ENCODE peak calls at places on chromosomes 13 and 19, in four cellular contexts. Y is H1; L is Panc1; E is CD4-positive, CD25-positive, alpha-beta regulatory T cell. T is an unnamed sample.
A peak's percentile ranks its signal among the peaks of the same experiment; 100 is the strongest.

GRCh38 chr19:42282036-42282762 is 13.1 kb downstream of the CIC start:
- DNase-seq in L (no peak), E (no peak), Y (no peak), T (no peak)

GRCh38 chr13:106401081-106401480 is 134.4 kb downstream of the EFNB2 start:
- DNase-seq in L (no peak), Y (no peak), E (no peak), T (no peak)

GRCh38 chr13:111845621-111846351 is 221.2 kb upstream of the SOX1 start:
- DNase-seq in E (no peak), L (no peak), Y (peak; percentile 64), T (peak; percentile 54)

GRCh38 chr19:11198175-11198534 is 810 bp upstream of the KANK2 start:
- DNase-seq in Y (no peak), E (no peak), L (no peak), T (no peak)

GRCh38 chr13:101556676-101557121 is 104.2 kb downstream of the ITGBL1 start:
- DNase-seq in Y (no peak), L (no peak), E (no peak), T (no peak)

GRCh38 chr19:49761625-49762311 is 1.3 kb downstream of the TSKS start:
- DNase-seq in L (no peak), E (peak; percentile 46), Y (no peak), T (no peak)

GRCh38 chr13:98442391-98443230 is 134.3 kb downstream of the STK24 start:
- DNase-seq in Y (no peak), E (no peak), L (no peak), T (no peak)

GRCh38 chr19:29668746-29669609 is 3.7 kb downstream of the PLEKHF1 start:
- DNase-seq in E (no peak), L (no peak), Y (no peak), T (no peak)

GRCh38 chr13:41056194-41056593 is 5.1 kb upstream of the WBP4 start:
- DNase-seq in E (no peak), Y (no peak), L (no peak), T (no peak)

GRCh38 chr19:45883586-45883880 is 2.4 kb downstream of the IRF2BP1 start:
- DNase-seq in E (no peak), Y (no peak), L (no peak), T (no peak)

GRCh38 chr13:27661017-27661416 is 39.3 kb downstream of the POLR1D start:
- DNase-seq in E (no peak), Y (no peak), L (no peak), T (no peak)

GRCh38 chr19:30090476-30090875 is 148.4 kb downstream of the URI1 start:
- DNase-seq in Y (no peak), L (no peak), E (no peak), T (no peak)

GRCh38 chr13:49669735-49670309 is 21.5 kb downstream of the EBPL start:
- DNase-seq in L (peak; percentile 67), Y (no peak), E (peak; percentile 45), T (no peak)

GRCh38 chr13:48773531-48774275 is 120.0 kb downstream of the CYSLTR2 start:
- DNase-seq in Y (no peak), E (no peak), L (no peak), T (no peak)

GRCh38 chr13:85462792-85463425 is 336.3 kb downstream of the SLITRK6 start:
- DNase-seq in Y (no peak), L (no peak), E (no peak), T (no peak)

GRCh38 chr19:8261881-8262280 is 46.3 kb downstream of the CD320 start:
- DNase-seq in Y (no peak), L (no peak), E (no peak), T (no peak)

GRCh38 chr19:56732974-56733373 is 61.4 kb upstream of the ZNF835 start:
- DNase-seq in E (no peak), L (no peak), Y (no peak), T (no peak)

GRCh38 chr19:16518061-16518460 is 21.9 kb downstream of the C19orf44 start:
- DNase-seq in L (no peak), E (no peak), Y (no peak), T (no peak)

GRCh38 chr13:33274264-33274663 is 11.3 kb downstream of the STARD13 start:
- DNase-seq in Y (no peak), E (no peak), L (no peak), T (no peak)

GRCh38 chr19:49390978-49391304 is 2.9 kb downstream of the KASH5 start:
- DNase-seq in L (no peak), Y (no peak), E (no peak), T (no peak)

DNA sequence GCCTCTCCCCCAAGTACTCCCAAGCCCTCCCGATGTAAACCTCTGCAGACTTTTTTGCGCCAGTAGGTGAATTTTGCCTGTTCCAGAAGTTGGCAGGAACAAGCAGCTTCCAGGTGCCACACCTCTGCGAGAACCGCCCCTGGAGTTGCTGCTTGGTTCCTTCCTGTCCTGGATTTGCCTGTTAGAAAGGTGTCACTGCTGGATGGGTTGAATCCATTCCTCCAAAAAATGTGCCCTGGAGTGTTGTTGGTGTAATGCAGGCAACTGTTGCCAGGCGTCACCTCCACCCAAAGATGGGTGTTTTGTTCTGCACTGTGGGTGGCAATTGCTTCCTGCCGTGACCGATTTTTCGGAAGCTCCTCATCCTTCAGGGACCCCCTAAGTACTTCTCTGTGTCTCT is 5.7 kb downstream of the PGPEP1 start:
- DNase-seq in Y (no peak), L (no peak), E (no peak), T (no peak)
- H3K27ac ChIP-seq in Y (no peak overlapping the region), L (no peak overlapping the region), E (no peak overlapping the region), T (no peak overlapping the region)

DNA sequence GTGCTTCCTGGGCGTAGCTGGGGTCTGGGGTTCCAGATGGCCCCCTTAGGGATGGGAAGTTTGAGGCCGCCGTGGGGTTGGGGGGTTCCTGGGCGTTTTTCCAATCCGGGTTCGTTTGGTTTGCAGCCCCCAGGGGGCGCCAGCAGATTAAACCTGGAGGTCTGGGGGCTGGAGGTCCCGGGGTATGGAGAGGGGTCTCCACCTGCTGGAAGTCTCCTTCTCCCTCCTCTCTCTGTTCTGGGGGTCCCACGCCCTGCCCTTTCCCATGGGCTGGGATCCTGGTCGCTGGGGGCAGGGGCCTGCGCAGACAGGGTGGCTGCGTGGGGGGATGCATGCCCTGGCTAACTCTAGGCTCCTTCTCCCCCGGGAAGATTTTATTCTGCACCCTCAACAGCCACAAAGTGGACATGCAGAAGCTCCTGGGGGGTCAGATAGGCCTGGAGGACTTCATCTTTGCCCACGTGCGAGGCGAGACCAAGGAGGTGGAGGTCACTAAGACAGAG is 897 bp downstream of the GIPC3 start:
- DNase-seq in L (no peak), E (no peak), Y (no peak), T (no peak)
- H3K4me1 ChIP-seq in L (no peaks in the 10 kb centered on the region), E (peaks cover 10% of the 10 kb centered on the region), Y (no peaks in the 10 kb centered on the region), T (no peaks in the 10 kb centered on the region)

DNA sequence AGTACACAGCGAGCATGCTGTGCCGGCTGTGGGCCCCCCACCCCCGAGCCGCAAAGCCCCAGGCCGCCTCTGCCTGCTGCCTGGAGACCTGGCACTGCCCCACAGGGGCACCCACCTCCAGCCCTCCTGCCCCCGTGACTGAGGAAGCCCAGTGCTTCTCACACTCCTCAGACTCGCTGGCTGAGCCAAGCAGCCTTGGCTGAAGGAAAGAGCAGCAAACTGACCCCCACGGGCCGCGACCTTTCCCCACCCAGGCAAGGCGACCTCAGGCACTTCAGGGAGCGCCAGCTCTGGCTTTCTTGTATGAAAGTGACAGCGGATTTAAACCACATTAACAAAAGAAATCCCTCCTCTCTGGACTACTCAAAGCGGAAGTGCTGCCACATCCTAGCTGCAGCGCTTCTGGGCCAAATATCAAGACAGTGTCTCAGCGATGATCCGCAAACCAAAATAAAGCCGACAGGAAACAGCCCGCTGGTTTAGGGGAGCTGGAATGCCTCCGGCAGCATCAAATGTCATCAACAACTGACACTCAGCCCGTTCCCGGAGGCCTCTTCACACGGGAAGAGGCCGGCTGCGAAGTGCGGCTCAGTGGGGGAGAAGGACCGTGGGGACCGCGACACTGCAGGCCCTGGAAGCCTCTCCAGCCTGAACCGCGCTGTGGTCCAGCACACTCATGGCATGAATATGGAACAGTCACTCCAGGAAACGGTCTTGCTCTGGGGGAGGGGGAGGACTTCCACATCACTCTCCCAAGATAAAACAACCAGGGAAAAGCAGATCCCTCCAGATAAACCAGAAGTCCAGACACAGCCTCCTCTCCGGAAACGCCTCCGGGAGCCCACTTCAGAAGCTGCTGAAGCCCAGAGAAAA is 1.5 kb downstream of the RASA3 start:
- DNase-seq in E (peak; percentile 89), Y (no peak), L (no peak), T (no peak)
- H3K27ac ChIP-seq in E (peak overlapping the region; percentile 88), Y (no peak overlapping the region), L (peak overlapping the region; percentile 95), T (no peak overlapping the region)

GRCh38 chr13:77235456-77236022 is 91.4 kb downstream of the MYCBP2 start:
- DNase-seq in Y (no peak), E (peak; percentile 28), L (no peak), T (no peak)
- H3K4me1 ChIP-seq in Y (no peaks in the 10 kb centered on the region), E (no peaks in the 10 kb centered on the region), L (no peaks in the 10 kb centered on the region), T (no peaks in the 10 kb centered on the region)

DNA sequence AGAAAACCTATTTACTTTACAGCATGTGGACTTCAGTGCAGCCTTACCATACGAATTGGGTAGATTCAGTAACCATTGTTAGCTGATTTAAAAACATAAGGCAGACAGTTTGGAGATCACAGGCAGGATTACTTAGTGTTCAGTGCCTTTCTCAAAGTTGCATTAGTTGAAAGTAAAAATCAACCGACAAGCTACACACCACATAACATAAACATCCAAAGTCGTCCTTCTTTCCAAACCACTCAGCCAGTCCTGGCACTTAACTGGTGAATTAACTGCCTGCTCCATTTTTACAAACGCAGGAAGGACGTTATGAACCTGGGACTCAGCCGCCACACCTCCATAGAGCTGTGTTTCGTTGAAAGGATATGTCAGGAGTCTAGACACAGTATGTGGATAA is 91.4 kb downstream of the COL4A1 start:
- DNase-seq in E (no peak), L (no peak), Y (no peak), T (no peak)
- H3K27ac ChIP-seq in E (no peak overlapping the region), L (no peak overlapping the region), Y (no peak overlapping the region), T (no peak overlapping the region)